ENCODE peak calls at places on chromosomes 12 and 14, in five cellular contexts. L, Y, V, F and E are unnamed samples.

GRCh38 chr12:28941248-28941647 is 207.8 kb upstream of the FAR2 start:
- DNase-seq in L (no peak), Y (no peak), V (no peak), F (peak; percentile 20), E (no peak)

GRCh38 chr14:45169906-45170305 is 34.2 kb downstream of the FANCM start:
- DNase-seq in L (no peak), Y (no peak), V (no peak), F (no peak), E (no peak)

GRCh38 chr12:5889381-5890047 is 55.5 kb downstream of the ANO2 start:
- DNase-seq in L (no peak), Y (no peak), V (no peak), F (no peak), E (no peak)

GRCh38 chr12:93804392-93805179 is 127.4 kb downstream of the CRADD start:
- DNase-seq in L (no peak), Y (no peak), V (no peak), F (no peak), E (no peak)

GRCh38 chr12:16281157-16281556 is 3.7 kb upstream of the SLC15A5 start:
- DNase-seq in L (no peak), Y (no peak), V (no peak), F (peak; percentile 88), E (no peak)

GRCh38 chr12:64669270-64669842 is 59.1 kb downstream of the RASSF3 start:
- DNase-seq in L (peak; percentile 56), Y (no peak), V (no peak), F (peak; percentile 31), E (peak; percentile 67)

GRCh38 chr12:56721721-56722120 is 3.4 kb downstream of the NACA start:
- DNase-seq in L (no peak), Y (no peak), V (no peak), F (no peak), E (no peak)

GRCh38 chr14:87066221-87066817 is 926.7 kb downstream of the GALC start:
- DNase-seq in L (no peak), Y (no peak), V (no peak), F (no peak), E (no peak)

GRCh38 chr14:39426605-39427004 is 5.6 kb downstream of the FBXO33 start:
- DNase-seq in L (no peak), Y (no peak), V (no peak), F (peak; percentile 74), E (no peak)

GRCh38 chr12:10033783-10034381 is 3.4 kb downstream of the CLEC9A start:
- DNase-seq in L (no peak), Y (no peak), V (no peak), F (peak; percentile 26), E (no peak)

GRCh38 chr12:17666641-17667324 is 423.2 kb downstream of the RERGL start:
- DNase-seq in L (no peak), Y (no peak), V (no peak), F (no peak), E (no peak)

GRCh38 chr12:14193623-14194022 is 171.9 kb upstream of the ATF7IP start:
- DNase-seq in L (no peak), Y (peak; percentile 21), V (no peak), F (no peak), E (no peak)

GRCh38 chr12:170361-171225 is 43.4 kb downstream of the SLC6A12 start:
- DNase-seq in L (no peak), Y (peak; percentile 36), V (no peak), F (no peak), E (no peak)

GRCh38 chr12:168201-168600 is 45.8 kb downstream of the SLC6A12 start:
- DNase-seq in L (no peak), Y (no peak), V (no peak), F (no peak), E (no peak)

GRCh38 chr12:168763-169525 is 45.0 kb downstream of the SLC6A12 start:
- DNase-seq in L (no peak), Y (no peak), V (no peak), F (peak; percentile 22), E (no peak)

GRCh38 chr12:171276-171675 is 42.7 kb downstream of the SLC6A12 start:
- DNase-seq in L (no peak), Y (no peak), V (no peak), F (no peak), E (no peak)

GRCh38 chr12:169528-170360 is 44.2 kb downstream of the SLC6A12 start:
- DNase-seq in L (no peak), Y (peak; percentile 33), V (no peak), F (no peak), E (no peak)
- TF ChIP-seq CTCF in L (no peak), Y (peak; percentile 31), V (no peak), F (no peak), E (peak; percentile 39)

GRCh38 chr12:3751151-3752095 is 1.5 kb downstream of the CRACR2A start:
- DNase-seq in L (no peak), Y (no peak), V (no peak), F (no peak), E (no peak)
- H3K4me3 ChIP-seq in L (peak overlapping the region; percentile 57), Y (no peak overlapping the region), V (no peak overlapping the region), F (no peak overlapping the region), E (peak overlapping the region; percentile 93)

GRCh38 chr12:52395761-52396434 is 10.2 kb downstream of the KRT82 start:
- DNase-seq in L (no peak), Y (peak; percentile 54), V (no peak), F (peak; percentile 58), E (no peak)
- TF ChIP-seq CTCF in L (no peak), Y (peak; percentile 55), V (no peak), F (peak; percentile 31), E (peak; percentile 49)

DNA sequence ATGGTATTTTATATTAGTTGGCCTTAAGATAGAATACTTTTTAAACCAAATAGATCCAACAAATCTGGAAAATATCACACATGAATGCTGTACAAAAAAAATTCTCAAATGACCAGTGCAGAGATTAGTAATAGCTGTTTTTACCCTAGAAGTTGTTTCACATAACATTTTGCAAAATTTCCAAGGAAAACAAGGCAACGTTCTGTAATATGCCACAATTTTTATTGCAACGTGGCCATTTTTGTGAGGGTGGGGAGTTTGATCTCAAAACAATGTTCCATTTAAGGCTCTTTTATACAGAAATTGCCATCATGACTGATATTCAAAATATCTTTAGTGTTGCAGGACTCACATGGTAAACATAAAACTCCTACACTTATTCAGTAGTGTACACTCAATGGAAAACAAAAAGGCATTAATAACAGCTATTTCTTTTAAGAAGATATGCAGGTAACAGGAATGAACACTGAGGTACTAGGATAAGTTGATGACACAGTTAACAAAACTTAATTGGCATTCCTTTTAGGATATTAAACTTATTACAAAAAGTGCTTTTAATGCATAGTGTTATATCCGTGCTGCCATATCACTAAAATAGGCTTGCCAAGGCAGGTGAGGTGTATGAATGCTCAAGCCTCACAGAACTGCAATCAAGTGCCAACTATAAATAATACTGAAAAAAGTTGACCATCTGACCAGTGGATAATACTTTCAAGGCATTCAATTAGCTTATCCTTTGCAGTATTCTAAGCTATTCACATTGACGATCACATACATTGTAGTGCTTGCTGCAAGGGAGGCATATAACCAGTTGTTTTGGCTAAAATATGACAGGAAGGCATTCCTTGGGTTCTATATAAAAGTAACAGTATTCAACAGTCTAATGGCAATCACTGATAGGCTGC is 2.3 kb downstream of the CFL2 start:
- DNase-seq in L (no peak), Y (no peak), V (no peak), F (no peak), E (no peak)
- H3K4me3 ChIP-seq in L (peak overlapping the region; percentile 82), Y (no peak overlapping the region), V (no peak overlapping the region), F (no peak overlapping the region), E (peak overlapping the region; percentile 20)

DNA sequence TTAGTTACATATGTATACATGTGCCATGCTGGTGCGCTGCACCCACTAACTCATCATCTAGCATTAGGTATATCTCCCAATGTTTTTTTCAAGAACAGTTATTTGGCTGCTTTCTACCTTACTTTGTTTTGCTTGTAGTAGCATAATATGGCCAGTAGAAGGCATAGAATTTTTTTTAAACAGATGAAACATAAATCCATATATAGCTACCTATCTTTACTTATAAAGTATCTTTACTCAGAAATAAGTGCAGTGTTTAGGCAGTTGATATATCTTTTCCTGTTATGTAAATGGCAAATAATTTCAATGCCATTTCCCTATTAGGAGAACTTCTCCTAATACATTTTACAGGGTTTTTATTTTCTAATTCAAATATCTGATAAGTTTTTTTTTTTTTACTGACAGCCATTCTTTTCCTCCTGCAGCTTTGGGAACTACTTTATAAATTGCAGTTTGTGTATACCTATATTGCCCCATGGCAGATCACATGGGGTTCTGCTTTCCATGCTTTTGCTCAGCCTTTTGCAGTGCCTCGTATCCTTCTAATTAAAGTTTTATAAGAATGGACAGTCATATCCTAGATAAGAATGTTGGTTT is 143.1 kb downstream of the PCNX1 start:
- DNase-seq in L (no peak), Y (no peak), V (no peak), F (peak; percentile 33), E (no peak)
- TF ChIP-seq CTCF in L (peak; percentile 20), Y (peak; percentile 43), V (peak; percentile 24), F (peak; percentile 50), E (peak; percentile 34)

GRCh38 chr12:132163911-132164288 is 19.6 kb downstream of the NOC4L start:
- DNase-seq in L (no peak), Y (no peak), V (no peak), F (no peak), E (no peak)

GRCh38 chr12:132161046-132161781 is 17.0 kb downstream of the NOC4L start:
- DNase-seq in L (peak; percentile 4), Y (no peak), V (no peak), F (peak; percentile 72), E (no peak)

GRCh38 chr12:132163041-132163910 is 19.0 kb downstream of the NOC4L start:
- DNase-seq in L (peak; percentile 7), Y (no peak), V (no peak), F (no peak), E (no peak)

GRCh38 chr12:132161796-132162507 is 17.7 kb downstream of the NOC4L start:
- DNase-seq in L (peak; percentile 13), Y (no peak), V (no peak), F (no peak), E (no peak)

GRCh38 chr12:132162508-132163031 is 18.3 kb downstream of the NOC4L start:
- DNase-seq in L (peak; percentile 12), Y (no peak), V (no peak), F (peak; percentile 82), E (no peak)
- H3K4me3 ChIP-seq in L (no peak overlapping the region), Y (no peak overlapping the region), V (no peak overlapping the region), F (no peak overlapping the region), E (no peak overlapping the region)

GRCh38 chr12:1284611-1285010 is 293.6 kb downstream of the ERC1 start:
- DNase-seq in L (no peak), Y (no peak), V (no peak), F (no peak), E (no peak)

GRCh38 chr12:1277905-1278304 is 286.9 kb downstream of the ERC1 start:
- DNase-seq in L (no peak), Y (peak; percentile 4), V (no peak), F (no peak), E (no peak)

GRCh38 chr12:1281683-1282366 is 290.8 kb downstream of the ERC1 start:
- DNase-seq in L (no peak), Y (no peak), V (no peak), F (peak; percentile 71), E (no peak)

GRCh38 chr12:1282670-1283361 is 291.8 kb downstream of the ERC1 start:
- DNase-seq in L (peak; percentile 25), Y (no peak), V (no peak), F (no peak), E (no peak)

GRCh38 chr12:1279050-1279449 is 288.0 kb downstream of the ERC1 start:
- DNase-seq in L (no peak), Y (no peak), V (no peak), F (no peak), E (no peak)
- TF ChIP-seq CTCF in L (peak; percentile 37), Y (peak; percentile 18), V (no peak), F (no peak), E (no peak)